ENCODE peak calls at places on chromosomes 4 and X, in six cellular contexts. One of them, this sample, is unnamed.

GRCh38 chr4:111064342-111064993 is 441.6 kb upstream of the PITX2 start:
- DNase-seq in sigmoid colon: no peak
- DNase-seq in suprapubic skin: no peak
- DNase-seq in GM12878: peak
- DNase-seq in transverse colon: no peak
- DNase-seq in ovary: no peak
- DNase-seq in this sample: no peak

GRCh38 chr4:7929530-7929951 is 10.1 kb downstream of the AFAP1 start:
- DNase-seq in sigmoid colon: peak
- DNase-seq in suprapubic skin: no peak
- DNase-seq in GM12878: no peak
- DNase-seq in transverse colon: peak
- DNase-seq in ovary: no peak
- DNase-seq in this sample: no peak

GRCh38 chr4:38983756-38984647 is 48.2 kb downstream of the TMEM156 start:
- DNase-seq in sigmoid colon: no peak
- DNase-seq in suprapubic skin: no peak
- DNase-seq in GM12878: no peak
- DNase-seq in transverse colon: no peak
- DNase-seq in ovary: no peak
- DNase-seq in this sample: no peak

GRCh38 chrX:132034648-132035047 is 11.5 kb downstream of the STK26 start:
- DNase-seq in sigmoid colon: no peak
- DNase-seq in suprapubic skin: no peak
- DNase-seq in GM12878: no peak
- DNase-seq in transverse colon: no peak
- DNase-seq in ovary: no peak
- DNase-seq in this sample: no peak

GRCh38 chr4:119244832-119245231 is 32.3 kb downstream of the USP53 start:
- DNase-seq in sigmoid colon: no peak
- DNase-seq in suprapubic skin: no peak
- DNase-seq in GM12878: no peak
- DNase-seq in transverse colon: no peak
- DNase-seq in ovary: no peak
- DNase-seq in this sample: no peak

GRCh38 chr4:158778712-158779111 is 9.9 kb downstream of the FNIP2 start:
- DNase-seq in sigmoid colon: no peak
- DNase-seq in suprapubic skin: no peak
- DNase-seq in GM12878: no peak
- DNase-seq in transverse colon: peak
- DNase-seq in ovary: no peak
- DNase-seq in this sample: no peak

GRCh38 chr4:145507636-145508035 is 26.0 kb downstream of the SMAD1 start:
- DNase-seq in sigmoid colon: no peak
- DNase-seq in suprapubic skin: no peak
- DNase-seq in GM12878: no peak
- DNase-seq in transverse colon: no peak
- DNase-seq in ovary: no peak
- DNase-seq in this sample: no peak

GRCh38 chrX:40079572-40079971 is 18.2 kb downstream of the BCOR start:
- DNase-seq in sigmoid colon: no peak
- DNase-seq in suprapubic skin: no peak
- DNase-seq in GM12878: no peak
- DNase-seq in transverse colon: no peak
- DNase-seq in ovary: no peak
- DNase-seq in this sample: no peak

GRCh38 chrX:100447563-100448397 is 37.7 kb upstream of the PCDH19 start:
- DNase-seq in sigmoid colon: no peak
- DNase-seq in suprapubic skin: no peak
- DNase-seq in GM12878: no peak
- DNase-seq in transverse colon: peak
- DNase-seq in ovary: peak
- DNase-seq in this sample: peak

GRCh38 chrX:71992711-71993110 is 82.1 kb downstream of the NHSL2 start:
- DNase-seq in sigmoid colon: no peak
- DNase-seq in suprapubic skin: no peak
- DNase-seq in GM12878: no peak
- DNase-seq in transverse colon: no peak
- DNase-seq in ovary: no peak
- DNase-seq in this sample: no peak

GRCh38 chrX:2371026-2371778 is 129.6 kb downstream of the DHRSX start:
- DNase-seq in sigmoid colon: no peak
- DNase-seq in suprapubic skin: no peak
- DNase-seq in GM12878: no peak
- DNase-seq in transverse colon: no peak
- DNase-seq in ovary: no peak
- DNase-seq in this sample: no peak

GRCh38 chr4:37770016-37770415 is 56.5 kb upstream of the PGM2 start:
- DNase-seq in sigmoid colon: no peak
- DNase-seq in suprapubic skin: no peak
- DNase-seq in GM12878: no peak
- DNase-seq in transverse colon: no peak
- DNase-seq in ovary: no peak
- DNase-seq in this sample: no peak

GRCh38 chr4:178671766-178672165 is 1229.5 kb upstream of the AGA start:
- DNase-seq in sigmoid colon: no peak
- DNase-seq in suprapubic skin: no peak
- DNase-seq in GM12878: no peak
- DNase-seq in transverse colon: no peak
- DNase-seq in ovary: no peak
- DNase-seq in this sample: no peak

GRCh38 chr4:53583513-53583912 is 7.8 kb downstream of the LNX1 start:
- DNase-seq in sigmoid colon: no peak
- DNase-seq in suprapubic skin: no peak
- DNase-seq in GM12878: no peak
- DNase-seq in transverse colon: no peak
- DNase-seq in ovary: no peak
- DNase-seq in this sample: no peak

GRCh38 chr4:151719935-151720334 is 40.9 kb downstream of the GATB start:
- DNase-seq in sigmoid colon: no peak
- DNase-seq in suprapubic skin: no peak
- DNase-seq in GM12878: no peak
- DNase-seq in transverse colon: no peak
- DNase-seq in ovary: no peak
- DNase-seq in this sample: no peak

GRCh38 chr4:16820304-16820703 is 78.1 kb downstream of the LDB2 start:
- DNase-seq in sigmoid colon: no peak
- DNase-seq in suprapubic skin: no peak
- DNase-seq in GM12878: no peak
- DNase-seq in transverse colon: no peak
- DNase-seq in ovary: no peak
- DNase-seq in this sample: no peak

GRCh38 chr4:83855044-83855443 is 319.1 kb downstream of the GPAT3 start:
- DNase-seq in sigmoid colon: no peak
- DNase-seq in suprapubic skin: no peak
- DNase-seq in GM12878: no peak
- DNase-seq in transverse colon: no peak
- DNase-seq in ovary: no peak
- DNase-seq in this sample: no peak

GRCh38 chr4:102713096-102713495 is 47.7 kb downstream of the MANBA start:
- DNase-seq in sigmoid colon: no peak
- DNase-seq in suprapubic skin: no peak
- DNase-seq in GM12878: no peak
- DNase-seq in transverse colon: no peak
- DNase-seq in ovary: no peak
- DNase-seq in this sample: no peak

GRCh38 chrX:103530540-103530939 is 11.3 kb upstream of the RAB40A start:
- DNase-seq in sigmoid colon: no peak
- DNase-seq in suprapubic skin: no peak
- DNase-seq in GM12878: no peak
- DNase-seq in transverse colon: no peak
- DNase-seq in ovary: no peak
- DNase-seq in this sample: no peak

GRCh38 chrX:19625612-19626011 is 110.3 kb upstream of the MAP3K15 start:
- DNase-seq in sigmoid colon: no peak
- DNase-seq in suprapubic skin: no peak
- DNase-seq in GM12878: no peak
- DNase-seq in transverse colon: peak
- DNase-seq in ovary: no peak
- DNase-seq in this sample: no peak

GRCh38 chr4:156346959-156347385 is 393.3 kb upstream of the CTSO start:
- DNase-seq in sigmoid colon: no peak
- DNase-seq in suprapubic skin: no peak
- DNase-seq in GM12878: no peak
- DNase-seq in transverse colon: no peak
- DNase-seq in ovary: no peak
- DNase-seq in this sample: no peak

GRCh38 chrX:153637121-153638040 is 9.6 kb upstream of the DUSP9 start:
- DNase-seq in sigmoid colon: no peak
- DNase-seq in suprapubic skin: no peak
- DNase-seq in GM12878: no peak
- DNase-seq in transverse colon: no peak
- DNase-seq in ovary: no peak
- DNase-seq in this sample: no peak

GRCh38 chr4:101701551-101701950 is 89.0 kb upstream of the BANK1 start:
- DNase-seq in sigmoid colon: no peak
- DNase-seq in suprapubic skin: no peak
- DNase-seq in GM12878: no peak
- DNase-seq in transverse colon: no peak
- DNase-seq in ovary: no peak
- DNase-seq in this sample: no peak

DNA sequence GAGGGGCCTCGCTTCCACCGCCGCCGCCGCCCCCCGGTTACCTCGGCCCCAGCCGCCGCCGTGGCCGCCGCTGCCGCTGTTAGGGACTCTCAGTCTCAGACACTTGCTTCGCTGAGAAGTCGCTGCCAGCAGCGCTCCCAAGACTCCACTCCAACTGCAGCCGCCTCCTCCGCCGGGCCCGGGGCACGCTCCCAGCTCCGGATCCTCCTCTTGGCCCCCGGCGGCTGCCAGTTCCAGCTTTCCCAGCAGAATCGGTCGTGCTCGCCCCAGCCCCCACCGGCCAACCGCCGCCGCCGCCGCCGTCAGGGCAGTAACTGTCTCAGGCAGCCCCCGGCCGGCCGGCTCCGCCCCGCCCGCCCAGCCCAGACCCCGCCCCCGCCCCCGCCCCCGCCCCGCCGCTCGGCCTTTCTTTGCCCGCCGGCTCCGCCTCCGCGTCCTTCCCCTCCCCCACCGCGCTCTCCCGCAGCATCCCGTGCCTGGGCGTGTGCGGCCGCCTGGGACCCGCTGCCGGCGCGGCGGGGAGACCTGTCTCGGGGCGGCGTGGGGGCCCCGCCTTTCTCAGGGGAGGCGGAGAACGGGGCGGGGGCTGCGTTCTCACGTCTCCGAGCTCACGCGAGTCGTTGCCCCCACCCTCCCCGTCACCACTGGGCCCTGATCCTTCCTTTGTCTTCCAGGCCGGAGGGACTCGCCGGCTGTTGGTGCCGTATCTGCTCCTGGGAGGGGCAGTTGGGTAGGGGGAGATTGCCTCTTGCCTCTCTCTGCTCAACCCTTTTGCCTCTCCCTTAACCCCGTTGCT is at the start of gene ANKRD50:
- DNase-seq in sigmoid colon: peak
- DNase-seq in suprapubic skin: peak
- DNase-seq in GM12878: no peak
- DNase-seq in transverse colon: peak
- DNase-seq in ovary: peak
- DNase-seq in this sample: peak
- TF ChIP-seq EP300 in sigmoid colon: no peak
- TF ChIP-seq EP300 in suprapubic skin: no peak
- TF ChIP-seq EP300 in GM12878: no peak
- TF ChIP-seq EP300 in transverse colon: no peak
- TF ChIP-seq EP300 in ovary: no peak
- TF ChIP-seq EP300 in this sample: peak

DNA sequence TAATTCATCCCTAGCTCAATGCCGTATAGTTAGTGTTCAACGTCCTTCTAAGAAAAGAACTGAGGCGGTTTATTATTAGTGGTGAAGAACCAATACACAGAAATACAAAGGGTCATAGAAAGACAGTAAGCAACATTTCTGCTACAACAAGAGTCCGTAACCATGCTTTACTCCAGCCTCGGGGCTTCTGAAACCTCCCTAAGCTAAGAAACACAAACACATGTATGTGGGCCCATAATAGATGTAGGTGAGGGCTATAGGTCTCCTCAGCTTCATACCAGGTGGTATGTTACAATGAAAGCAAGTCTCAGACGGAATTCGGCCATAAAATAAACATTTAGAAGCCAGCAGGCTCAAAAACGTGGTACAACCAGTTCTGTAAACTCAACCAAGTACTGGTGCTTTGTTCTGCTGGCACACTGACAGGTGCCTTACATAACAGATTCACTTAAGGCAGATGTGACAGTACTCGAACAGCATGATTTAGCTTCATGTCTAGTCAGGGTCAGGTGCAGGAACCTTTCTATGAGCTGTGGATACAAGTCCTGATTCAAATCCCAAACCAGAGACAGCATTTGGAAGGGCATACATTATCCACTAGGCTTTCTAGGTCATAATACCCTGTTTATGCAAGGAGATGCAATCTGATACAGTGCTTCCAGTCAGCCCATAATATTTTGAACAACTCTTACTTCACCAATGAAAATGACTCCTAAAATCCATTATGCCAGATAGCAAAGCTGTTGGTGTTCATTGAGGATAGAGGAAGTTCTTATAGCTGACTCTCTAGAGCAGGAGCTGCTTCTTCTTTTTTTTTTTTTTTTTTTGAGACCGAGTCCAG is 113.7 kb upstream of the ENPP6 start:
- DNase-seq in sigmoid colon: no peak
- DNase-seq in suprapubic skin: no peak
- DNase-seq in GM12878: no peak
- DNase-seq in transverse colon: peak
- DNase-seq in ovary: peak
- DNase-seq in this sample: peak
- TF ChIP-seq EP300 in sigmoid colon: no peak
- TF ChIP-seq EP300 in suprapubic skin: no peak
- TF ChIP-seq EP300 in GM12878: no peak
- TF ChIP-seq EP300 in transverse colon: no peak
- TF ChIP-seq EP300 in ovary: no peak
- TF ChIP-seq EP300 in this sample: peak

GRCh38 chr4:138519436-138519835 is 277.3 kb upstream of the SLC7A11 start:
- DNase-seq in sigmoid colon: no peak
- DNase-seq in suprapubic skin: no peak
- DNase-seq in GM12878: no peak
- DNase-seq in transverse colon: no peak
- DNase-seq in ovary: no peak
- DNase-seq in this sample: no peak
- TF ChIP-seq EP300 in sigmoid colon: no peak
- TF ChIP-seq EP300 in suprapubic skin: no peak
- TF ChIP-seq EP300 in GM12878: no peak
- TF ChIP-seq EP300 in transverse colon: no peak
- TF ChIP-seq EP300 in ovary: no peak
- TF ChIP-seq EP300 in this sample: no peak

GRCh38 chr4:71200944-71201533 is 137.8 kb upstream of the SLC4A4 start:
- DNase-seq in sigmoid colon: no peak
- DNase-seq in suprapubic skin: no peak
- DNase-seq in GM12878: no peak
- DNase-seq in transverse colon: no peak
- DNase-seq in ovary: no peak
- DNase-seq in this sample: no peak
- TF ChIP-seq EP300 in sigmoid colon: no peak
- TF ChIP-seq EP300 in suprapubic skin: no peak
- TF ChIP-seq EP300 in GM12878: no peak
- TF ChIP-seq EP300 in transverse colon: no peak
- TF ChIP-seq EP300 in ovary: no peak
- TF ChIP-seq EP300 in this sample: no peak